ENCODE peak calls at places on chromosomes 4 and X, in eight cellular contexts. O, U, H, S, V, B, W and N are unnamed samples.

GRCh38 chrX:71515039-71515398 is 17.9 kb upstream of the OGT start:
- DNase-seq in W (peak), V (no peak), O (no peak), S (peak), B (no peak), U (no peak), H (no peak), N (no peak)

GRCh38 chr4:48578132-48578964 is 88.3 kb downstream of the ZAR1 start:
- DNase-seq in S (peak), W (peak), V (peak), U (peak), H (peak), B (peak), O (no peak), N (peak)

GRCh38 chrX:56763556-56764152 is 34.6 kb downstream of the NBDY start:
- DNase-seq in U (no peak), B (no peak), W (no peak), H (peak), S (peak), O (no peak), V (peak), N (no peak)

GRCh38 chr4:13547563-13548041 is 3.3 kb upstream of the NKX3-2 start:
- DNase-seq in W (no peak), S (no peak), U (no peak), H (no peak), V (no peak), O (no peak), B (no peak), N (no peak)

GRCh38 chrX:49165901-49166881 is 3.6 kb downstream of the MAGIX start:
- DNase-seq in V (peak), B (peak), H (peak), O (no peak), U (peak), S (no peak), W (peak), N (peak)

GRCh38 chrX:118420462-118420861 is 74.6 kb downstream of the WDR44 start:
- DNase-seq in O (no peak), B (no peak), H (no peak), W (peak), S (peak), U (no peak), V (no peak), N (peak)

GRCh38 chrX:74382613-74383012 is 38.7 kb upstream of the SLC16A2 start:
- DNase-seq in W (peak), O (peak), S (peak), V (peak), H (peak), B (peak), U (peak), N (peak)

GRCh38 chr4:77203380-77204197 is 46.6 kb downstream of the CCNG2 start:
- DNase-seq in B (peak), V (peak), W (peak), O (no peak), H (peak), S (peak), U (peak), N (peak)

GRCh38 chr4:8376361-8377102 is 64.0 kb downstream of the ACOX3 start:
- DNase-seq in W (no peak), O (no peak), U (no peak), S (no peak), B (no peak), H (no peak), V (no peak), N (no peak)

GRCh38 chr4:139815646-139816601 is 150.3 kb downstream of the MGST2 start:
- DNase-seq in H (no peak), S (peak), U (no peak), W (peak), B (peak), V (no peak), O (no peak), N (no peak)

GRCh38 chr4:139085141-139085540 is 69.6 kb downstream of the NOCT start:
- DNase-seq in W (peak), H (no peak), S (peak), U (no peak), B (no peak), V (no peak), O (no peak), N (peak)

GRCh38 chrX:12758291-12758690 is 32.9 kb upstream of the PRPS2 start:
- DNase-seq in V (no peak), B (no peak), O (no peak), U (no peak), S (no peak), W (no peak), H (no peak), N (no peak)

GRCh38 chr4:87442889-87443288 is 20.5 kb downstream of the NUDT9 start:
- DNase-seq in H (no peak), O (no peak), V (no peak), U (no peak), S (no peak), W (no peak), B (no peak), N (no peak)

GRCh38 chr4:116358633-116359222 is 726.6 kb downstream of the TRAM1L1 start:
- DNase-seq in O (no peak), S (peak), B (peak), U (peak), W (peak), V (peak), H (peak), N (peak)

GRCh38 chr4:47270226-47270888 is 193.1 kb downstream of the COMMD8 start:
- DNase-seq in O (no peak), H (no peak), W (no peak), V (no peak), S (no peak), B (no peak), U (no peak), N (no peak)

GRCh38 chr4:110778526-110778925 is 155.6 kb upstream of the PITX2 start:
- DNase-seq in H (no peak), S (no peak), U (no peak), O (no peak), V (no peak), W (peak), B (no peak), N (no peak)

GRCh38 chr4:84965558-84966381 is 720 bp downstream of the WDFY3 start:
- DNase-seq in V (no peak), W (peak), H (peak), O (no peak), U (no peak), S (peak), B (peak), N (peak)

GRCh38 chrX:84873176-84873575 is 130.5 kb upstream of the APOOL start:
- DNase-seq in B (no peak), O (no peak), S (no peak), W (no peak), H (no peak), U (no peak), V (no peak), N (no peak)

GRCh38 chr4:54065282-54066087 is 1.1 kb upstream of the CHIC2 start:
- DNase-seq in W (peak), V (no peak), S (peak), O (no peak), U (no peak), B (no peak), H (no peak), N (peak)

GRCh38 chr4:145814246-145814645 is 124.4 kb downstream of the ZNF827 start:
- DNase-seq in W (no peak), O (no peak), S (no peak), B (no peak), H (no peak), U (no peak), V (no peak), N (no peak)

GRCh38 chr4:27068151-27068862 is 207.7 kb downstream of the STIM2 start:
- DNase-seq in V (no peak), W (no peak), U (no peak), S (no peak), H (no peak), O (no peak), B (no peak), N (no peak)